ENCODE peak calls at places on chromosomes 13 and 19, in six cellular contexts. G is Kasumi-1; T is sigmoid colon; I is omental fat pad; E is stimulated activated CD8-positive, alpha-beta memory T cell treated with anti-CD3 and anti-CD28 coated beads, Interleukin-15, amount 100 ng/mL, for 24 hours; F is NCI-H1694 treated with DMSO at 0.1 percent for 48 hours. C is an unnamed sample.

GRCh38 chr19:49809155-49809986 is 3.7 kb downstream of the FUZ start:
- DNase-seq in G (no peak), T (peak), I (no peak), E (no peak), F (peak), C (no peak)

GRCh38 chr13:59750860-59751259 is 412.9 kb downstream of the DIAPH3 start:
- DNase-seq in G (no peak), T (no peak), I (no peak), E (no peak), F (peak), C (no peak)

GRCh38 chr13:113905942-113906341 is 42.1 kb upstream of the GAS6 start:
- DNase-seq in G (no peak), T (no peak), I (peak), E (no peak), F (no peak), C (no peak)

GRCh38 chr19:3760871-3761361 is 576 bp downstream of the APBA3 start:
- DNase-seq in G (no peak), T (no peak), I (no peak), E (no peak), F (no peak), C (no peak)

GRCh38 chr19:49528211-49528771 is 488 bp downstream of the RCN3 start:
- DNase-seq in G (no peak), T (peak), I (no peak), E (no peak), F (no peak), C (no peak)

GRCh38 chr19:45798995-45799517 is 6.4 kb upstream of the DMWD start:
- DNase-seq in G (peak), T (no peak), I (peak), E (peak), F (peak), C (peak)

GRCh38 chr19:27901078-27901477 is 1311.9 kb downstream of the UQCRFS1 start:
- DNase-seq in G (no peak), T (no peak), I (no peak), E (no peak), F (no peak), C (no peak)

GRCh38 chr19:34662919-34663318 is 14.0 kb downstream of the SCGB2B2 start:
- DNase-seq in G (peak), T (no peak), I (no peak), E (no peak), F (peak), C (no peak)

GRCh38 chr13:28012383-28012782 is 23.9 kb upstream of the URAD start:
- DNase-seq in G (no peak), T (no peak), I (no peak), E (no peak), F (no peak), C (no peak)

GRCh38 chr19:35059006-35059798 is 17.7 kb downstream of the HPN start:
- DNase-seq in G (no peak), T (no peak), I (no peak), E (no peak), F (no peak), C (no peak)

GRCh38 chr19:55647732-55648656 is at the start of gene CCDC106:
- DNase-seq in G (peak), T (peak), I (no peak), E (no peak), F (peak), C (no peak)

GRCh38 chr13:97339019-97339988 is 94.7 kb upstream of the RAP2A start:
- DNase-seq in G (no peak), T (peak), I (no peak), E (no peak), F (no peak), C (no peak)

GRCh38 chr13:37918116-37919100 is 48.8 kb upstream of the TRPC4 start:
- DNase-seq in G (no peak), T (no peak), I (no peak), E (no peak), F (no peak), C (no peak)

GRCh38 chr19:11578342-11579142 is 1.1 kb upstream of the ACP5 start:
- DNase-seq in G (no peak), T (peak), I (no peak), E (no peak), F (no peak), C (no peak)

GRCh38 chr13:21075303-21076264 is 14.2 kb upstream of the LATS2 start:
- DNase-seq in G (no peak), T (peak), I (no peak), E (peak), F (no peak), C (no peak)

GRCh38 chr13:45258339-45258685 is 57.5 kb upstream of the KCTD4 start:
- DNase-seq in G (no peak), T (no peak), I (no peak), E (no peak), F (no peak), C (no peak)

GRCh38 chr19:55075366-55075998 is at the start of gene EPS8L1:
- DNase-seq in G (peak), T (no peak), I (no peak), E (no peak), F (no peak), C (no peak)

GRCh38 chr13:46712524-46712923 is 84.4 kb downstream of the ESD start:
- DNase-seq in G (no peak), T (no peak), I (no peak), E (no peak), F (no peak), C (no peak)

GRCh38 chr19:39843919-39844793 is 2.0 kb downstream of the FBL start:
- DNase-seq in G (peak), T (no peak), I (no peak), E (no peak), F (no peak), C (no peak)

GRCh38 chr19:58338825-58339558 is 12.2 kb downstream of the ZSCAN22 start:
- DNase-seq in G (no peak), T (no peak), I (no peak), E (no peak), F (no peak), C (no peak)

GRCh38 chr13:24218320-24218719 is 57.8 kb downstream of the SPATA13 start:
- DNase-seq in G (no peak), T (no peak), I (no peak), E (no peak), F (no peak), C (no peak)

GRCh38 chr19:11528551-11529341 is at the start of gene ECSIT:
- DNase-seq in G (peak), T (peak), I (peak), E (peak), F (peak), C (peak)

GRCh38 chr13:111409413-111409812 is 89.0 kb downstream of the TEX29 start:
- DNase-seq in G (no peak), T (peak), I (no peak), E (no peak), F (no peak), C (no peak)

GRCh38 chr13:112643759-112644459 is 45.9 kb upstream of the ATP11A start:
- DNase-seq in G (no peak), T (no peak), I (no peak), E (no peak), F (no peak), C (no peak)

GRCh38 chr13:21486322-21486721 is 27.2 kb upstream of the ZDHHC20 start:
- DNase-seq in G (no peak), T (no peak), I (no peak), E (no peak), F (no peak), C (no peak)

GRCh38 chr19:42066075-42066754 is 3.8 kb downstream of the GRIK5 start:
- DNase-seq in G (no peak), T (no peak), I (no peak), E (no peak), F (no peak), C (no peak)

GRCh38 chr19:49685845-49686332 is 3.5 kb upstream of the ADM5 start:
- DNase-seq in G (no peak), T (no peak), I (no peak), E (no peak), F (no peak), C (no peak)

GRCh38 chr19:45828945-45829344 is 13.8 kb upstream of the RSPH6A start:
- DNase-seq in G (no peak), T (no peak), I (no peak), E (no peak), F (no peak), C (no peak)

GRCh38 chr19:45187421-45188100 is 9.0 kb downstream of the BLOC1S3 start:
- DNase-seq in G (no peak), T (no peak), I (no peak), E (no peak), F (peak), C (peak)

GRCh38 chr19:7602240-7602934 is 6.7 kb downstream of the CAMSAP3 start:
- DNase-seq in G (no peak), T (no peak), I (no peak), E (no peak), F (no peak), C (no peak)

GRCh38 chr19:18477042-18477760 is 39.3 kb upstream of the ISYNA1 start:
- DNase-seq in G (peak), T (no peak), I (no peak), E (no peak), F (no peak), C (no peak)

GRCh38 chr19:34314437-34315313 is 50.3 kb upstream of the GPI start:
- DNase-seq in G (no peak), T (no peak), I (no peak), E (no peak), F (no peak), C (no peak)

GRCh38 chr13:108859202-108860012 is 230.0 kb downstream of the MYO16 start:
- DNase-seq in G (no peak), T (no peak), I (no peak), E (no peak), F (no peak), C (no peak)

GRCh38 chr13:99960663-99961440 is 10.7 kb downstream of the ZIC5 start:
- DNase-seq in G (no peak), T (no peak), I (no peak), E (no peak), F (no peak), C (no peak)

GRCh38 chr19:54042989-54043388 is 20.7 kb downstream of the VSTM1 start:
- DNase-seq in G (no peak), T (no peak), I (no peak), E (no peak), F (no peak), C (no peak)

GRCh38 chr19:49687566-49688316 is 1.7 kb upstream of the ADM5 start:
- DNase-seq in G (peak), T (no peak), I (no peak), E (no peak), F (no peak), C (no peak)